ENCODE peak calls at places on chromosomes 11 and 22, in six cellular contexts. B is trophoblast cell, W is IMR-90, G is mesendoderm, Z is H9, P is neuronal stem cell. K is an unnamed sample.

GRCh38 chr11:12134239-12134590 is 23.8 kb downstream of the MICAL2 start:
- DNase-seq in Z (no peak), W (no peak), B (no peak), G (no peak), P (no peak), K (no peak)

GRCh38 chr22:39612811-39613548 is 42.4 kb downstream of the CACNA1I start:
- DNase-seq in W (no peak), P (no peak), G (no peak), B (no peak), Z (no peak), K (no peak)

GRCh38 chr11:32531528-32531927 is 52.1 kb upstream of the EIF3M start:
- DNase-seq in G (no peak), P (no peak), W (peak), B (no peak), Z (no peak), K (no peak)

GRCh38 chr11:103609117-103610066 is 427.0 kb upstream of the DDI1 start:
- DNase-seq in G (peak), W (peak), P (no peak), B (peak), Z (peak), K (peak)

GRCh38 chr11:17601206-17602075 is 54.4 kb downstream of the OTOG start:
- DNase-seq in G (peak), P (no peak), Z (no peak), W (no peak), B (no peak), K (no peak)

GRCh38 chr11:68550485-68550817 is 89.9 kb downstream of the PPP6R3 start:
- DNase-seq in Z (no peak), P (no peak), G (no peak), W (peak), B (no peak), K (no peak)

GRCh38 chr11:110921742-110922200 is 209.5 kb upstream of the ARHGAP20 start:
- DNase-seq in P (no peak), G (peak), B (no peak), Z (peak), W (peak), K (no peak)

GRCh38 chr11:35683728-35684339 is 21.3 kb downstream of the TRIM44 start:
- DNase-seq in Z (no peak), P (no peak), W (peak), B (peak), G (no peak), K (peak)

GRCh38 chr11:63177872-63178271 is 33.9 kb upstream of the SLC22A24 start:
- DNase-seq in P (no peak), G (no peak), B (no peak), W (no peak), Z (no peak), K (no peak)

GRCh38 chr22:26891431-26891830 is 234.0 kb downstream of the MIAT start:
- DNase-seq in B (no peak), W (peak), P (no peak), Z (no peak), G (no peak), K (no peak)

GRCh38 chr22:30056015-30056414 is 24.2 kb upstream of the HORMAD2 start:
- DNase-seq in Z (no peak), P (no peak), B (no peak), G (no peak), W (no peak), K (no peak)

GRCh38 chr11:62544521-62545436 is 1.8 kb downstream of the AHNAK start:
- DNase-seq in Z (no peak), G (no peak), B (peak), W (no peak), P (no peak), K (peak)

GRCh38 chr11:111735262-111736116 is 30.7 kb downstream of the PPP2R1B start:
- DNase-seq in P (no peak), Z (no peak), B (peak), W (peak), G (peak), K (peak)

GRCh38 chr22:29269731-29270474 is 1.8 kb downstream of the EWSR1 start:
- DNase-seq in B (peak), G (peak), Z (no peak), P (no peak), W (peak), K (peak)

GRCh38 chr11:119366690-119367620 is 14.5 kb downstream of the USP2 start:
- DNase-seq in G (no peak), B (no peak), P (no peak), Z (no peak), W (no peak), K (no peak)

GRCh38 chr11:124739479-124740276 is at the start of gene NRGN:
- DNase-seq in W (peak), B (peak), G (peak), P (peak), Z (peak), K (peak)

GRCh38 chr22:50161508-50162390 is 8.8 kb upstream of the PANX2 start:
- DNase-seq in P (no peak), W (no peak), Z (no peak), B (no peak), G (no peak), K (no peak)
- H2BK120ac ChIP-seq in P (peak), W (no peak), Z (no peak), B (no peak), G (no peak), K (no peak)

GRCh38 chr22:50337262-50338041 is 5.7 kb upstream of the PPP6R2 start:
- DNase-seq in G (no peak), B (no peak), W (no peak), P (no peak), Z (no peak), K (no peak)
- H3K23ac ChIP-seq in G (peak), B (peak), W (peak), P (peak), Z (peak), K (no peak)

DNA sequence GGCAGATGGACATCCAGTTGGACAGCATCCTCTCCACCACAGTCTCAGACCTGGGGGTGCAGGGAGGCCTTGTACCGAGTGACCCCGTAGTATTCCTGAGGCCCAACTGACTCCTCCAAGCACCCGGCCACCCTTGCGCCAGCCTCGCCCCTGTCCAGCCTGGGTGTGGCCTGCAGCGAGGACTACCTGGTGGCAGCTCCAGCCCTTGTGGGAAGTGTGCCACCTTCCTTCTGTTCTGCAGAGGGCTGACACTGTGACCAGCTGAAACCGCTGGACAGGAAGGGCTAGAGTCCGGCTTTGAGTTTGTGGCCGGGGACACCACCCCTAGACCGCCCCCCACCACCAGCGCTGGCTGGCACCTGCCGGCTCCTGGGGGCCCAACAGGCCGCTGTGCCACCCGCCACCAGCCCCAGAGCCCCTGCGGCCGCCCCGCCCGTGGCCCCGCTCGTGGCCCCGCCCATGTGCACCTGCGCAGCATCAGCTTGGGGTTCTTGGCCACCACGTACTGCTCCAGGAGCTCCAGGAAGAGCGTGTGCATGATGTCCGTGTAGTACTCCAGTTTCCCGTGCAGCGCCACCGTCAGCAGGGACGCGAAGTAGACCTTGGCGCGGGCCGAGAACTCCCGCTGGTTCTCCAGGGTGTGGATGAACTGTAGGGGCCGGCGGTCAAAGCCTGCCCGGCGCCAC is 10.0 kb upstream of the MAPK11 start:
- DNase-seq in B (no peak), Z (no peak), W (no peak), P (no peak), G (no peak), K (no peak)
- H2BK120ac ChIP-seq in B (no peak), Z (no peak), W (no peak), P (no peak), G (no peak), K (no peak)

GRCh38 chr22:48332438-48333322 is 1495.0 kb downstream of the BRD1 start:
- DNase-seq in W (no peak), P (no peak), Z (no peak), G (no peak), B (no peak), K (no peak)
- H3K23ac ChIP-seq in W (no peak), P (peak), Z (no peak), G (no peak), B (no peak), K (no peak)

GRCh38 chr11:121801796-121802195 is 314.2 kb downstream of the BLID start:
- DNase-seq in P (no peak), W (no peak), Z (no peak), G (no peak), B (no peak), K (no peak)
- H2BK120ac ChIP-seq in P (no peak), W (no peak), Z (no peak), G (no peak), B (no peak), K (no peak)

GRCh38 chr22:31344369-31345330 is 1.5 kb downstream of the PATZ1 start:
- DNase-seq in B (peak), Z (peak), G (no peak), W (peak), P (peak), K (peak)
- H3K23ac ChIP-seq in B (no peak), Z (no peak), G (peak), W (peak), P (peak), K (peak)

GRCh38 chr11:95924414-95924760 is 480 bp upstream of the MTMR2 start:
- DNase-seq in P (no peak), G (peak), W (peak), B (peak), Z (no peak), K (peak)
- H2BK120ac ChIP-seq in P (no peak), G (no peak), W (peak), B (peak), Z (no peak), K (peak)

DNA sequence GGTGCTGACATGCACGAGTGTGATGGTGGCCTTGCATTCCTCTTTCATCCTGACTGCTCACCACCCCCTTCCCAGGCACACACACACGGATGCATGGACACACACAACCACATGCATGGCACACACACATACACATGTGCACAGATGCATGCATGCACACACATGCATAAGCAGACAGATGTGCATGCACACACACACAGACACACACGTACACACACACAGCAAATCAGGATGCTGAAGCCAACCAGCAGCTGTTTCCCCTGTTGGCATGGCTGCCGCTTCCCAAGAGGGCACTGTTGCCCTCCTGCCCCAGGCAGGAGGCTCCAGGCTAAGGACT is 15.3 kb downstream of the OSBPL5 start:
- DNase-seq in Z (no peak), P (no peak), G (no peak), W (no peak), B (no peak), K (no peak)
- H3K23ac ChIP-seq in Z (no peak), P (peak), G (no peak), W (no peak), B (peak), K (no peak)

K was measured in mesenchymal stem cell.